ENCODE peak calls at places on chromosomes 4 and X, in six cellular contexts. One of them, this sample, is unnamed.

GRCh38 chr4:53763813-53764597 is 172.7 kb upstream of the LNX1 start:
- DNase-seq in left kidney: no peak
- DNase-seq in astrocyte of the spinal cord: peak
- DNase-seq in NCI-H510A treated with DMSO at 0.1 percent for 48 hours: no peak
- DNase-seq in stimulated activated CD8-positive, alpha-beta memory T cell treated with anti-CD3 and anti-CD28 coated beads, Interleukin-7, amount 100 ng/mL, for 24 hours: no peak
- DNase-seq in naive thymus-derived CD8-positive, alpha-beta T cell: no peak
- DNase-seq in this sample: no peak

GRCh38 chrX:65596270-65596669 is 61.7 kb upstream of the LAS1L start:
- DNase-seq in left kidney: no peak
- DNase-seq in astrocyte of the spinal cord: peak
- DNase-seq in NCI-H510A treated with DMSO at 0.1 percent for 48 hours: no peak
- DNase-seq in stimulated activated CD8-positive, alpha-beta memory T cell treated with anti-CD3 and anti-CD28 coated beads, Interleukin-7, amount 100 ng/mL, for 24 hours: no peak
- DNase-seq in naive thymus-derived CD8-positive, alpha-beta T cell: peak
- DNase-seq in this sample: peak

GRCh38 chr4:3862640-3863420 is 96.6 kb downstream of the ADRA2C start:
- DNase-seq in left kidney: peak
- DNase-seq in astrocyte of the spinal cord: no peak
- DNase-seq in NCI-H510A treated with DMSO at 0.1 percent for 48 hours: no peak
- DNase-seq in stimulated activated CD8-positive, alpha-beta memory T cell treated with anti-CD3 and anti-CD28 coated beads, Interleukin-7, amount 100 ng/mL, for 24 hours: no peak
- DNase-seq in naive thymus-derived CD8-positive, alpha-beta T cell: no peak
- DNase-seq in this sample: no peak

GRCh38 chr4:155599102-155599501 is 67.5 kb upstream of the GUCY1A1 start:
- DNase-seq in left kidney: no peak
- DNase-seq in astrocyte of the spinal cord: no peak
- DNase-seq in NCI-H510A treated with DMSO at 0.1 percent for 48 hours: no peak
- DNase-seq in stimulated activated CD8-positive, alpha-beta memory T cell treated with anti-CD3 and anti-CD28 coated beads, Interleukin-7, amount 100 ng/mL, for 24 hours: no peak
- DNase-seq in naive thymus-derived CD8-positive, alpha-beta T cell: no peak
- DNase-seq in this sample: no peak

GRCh38 chr4:113978561-113979156 is 788 bp downstream of the ARSJ start:
- DNase-seq in left kidney: peak
- DNase-seq in astrocyte of the spinal cord: peak
- DNase-seq in NCI-H510A treated with DMSO at 0.1 percent for 48 hours: no peak
- DNase-seq in stimulated activated CD8-positive, alpha-beta memory T cell treated with anti-CD3 and anti-CD28 coated beads, Interleukin-7, amount 100 ng/mL, for 24 hours: no peak
- DNase-seq in naive thymus-derived CD8-positive, alpha-beta T cell: no peak
- DNase-seq in this sample: no peak

GRCh38 chrX:149871940-149872339 is 9.0 kb upstream of the MAGEA8 start:
- DNase-seq in left kidney: peak
- DNase-seq in astrocyte of the spinal cord: no peak
- DNase-seq in NCI-H510A treated with DMSO at 0.1 percent for 48 hours: no peak
- DNase-seq in stimulated activated CD8-positive, alpha-beta memory T cell treated with anti-CD3 and anti-CD28 coated beads, Interleukin-7, amount 100 ng/mL, for 24 hours: peak
- DNase-seq in naive thymus-derived CD8-positive, alpha-beta T cell: peak
- DNase-seq in this sample: no peak

GRCh38 chrX:74249963-74250362 is 54.0 kb upstream of the ZCCHC13 start:
- DNase-seq in left kidney: peak
- DNase-seq in astrocyte of the spinal cord: no peak
- DNase-seq in NCI-H510A treated with DMSO at 0.1 percent for 48 hours: no peak
- DNase-seq in stimulated activated CD8-positive, alpha-beta memory T cell treated with anti-CD3 and anti-CD28 coated beads, Interleukin-7, amount 100 ng/mL, for 24 hours: no peak
- DNase-seq in naive thymus-derived CD8-positive, alpha-beta T cell: no peak
- DNase-seq in this sample: no peak

GRCh38 chrX:66731398-66731797 is 92.5 kb upstream of the EDA2R start:
- DNase-seq in left kidney: peak
- DNase-seq in astrocyte of the spinal cord: peak
- DNase-seq in NCI-H510A treated with DMSO at 0.1 percent for 48 hours: peak
- DNase-seq in stimulated activated CD8-positive, alpha-beta memory T cell treated with anti-CD3 and anti-CD28 coated beads, Interleukin-7, amount 100 ng/mL, for 24 hours: no peak
- DNase-seq in naive thymus-derived CD8-positive, alpha-beta T cell: peak
- DNase-seq in this sample: no peak

GRCh38 chrX:94961730-94962129 is 1287.7 kb downstream of the FAM133A start:
- DNase-seq in left kidney: no peak
- DNase-seq in astrocyte of the spinal cord: no peak
- DNase-seq in NCI-H510A treated with DMSO at 0.1 percent for 48 hours: no peak
- DNase-seq in stimulated activated CD8-positive, alpha-beta memory T cell treated with anti-CD3 and anti-CD28 coated beads, Interleukin-7, amount 100 ng/mL, for 24 hours: no peak
- DNase-seq in naive thymus-derived CD8-positive, alpha-beta T cell: no peak
- DNase-seq in this sample: no peak

GRCh38 chr4:136662539-136662938 is 869.8 kb downstream of the PCDH18 start:
- DNase-seq in left kidney: no peak
- DNase-seq in astrocyte of the spinal cord: no peak
- DNase-seq in NCI-H510A treated with DMSO at 0.1 percent for 48 hours: no peak
- DNase-seq in stimulated activated CD8-positive, alpha-beta memory T cell treated with anti-CD3 and anti-CD28 coated beads, Interleukin-7, amount 100 ng/mL, for 24 hours: no peak
- DNase-seq in naive thymus-derived CD8-positive, alpha-beta T cell: no peak
- DNase-seq in this sample: no peak

GRCh38 chr4:96543346-96543745 is 703.5 kb downstream of the PDHA2 start:
- DNase-seq in left kidney: no peak
- DNase-seq in astrocyte of the spinal cord: no peak
- DNase-seq in NCI-H510A treated with DMSO at 0.1 percent for 48 hours: no peak
- DNase-seq in stimulated activated CD8-positive, alpha-beta memory T cell treated with anti-CD3 and anti-CD28 coated beads, Interleukin-7, amount 100 ng/mL, for 24 hours: no peak
- DNase-seq in naive thymus-derived CD8-positive, alpha-beta T cell: no peak
- DNase-seq in this sample: no peak

This sample was measured in B cell.